ENCODE peak calls at places on chromosome 20, in five cellular contexts. S is upper lobe of left lung, Z is right cardiac atrium, Y is K562, B is omental fat pad. C is an unnamed sample.

GRCh38 chr20:52313335-52313963 is 121.9 kb upstream of the ZFP64 start:
- ATAC-seq in B (peak), Y (peak), S (peak), Z (peak), C (peak)

GRCh38 chr20:59422911-59423520 is 122.6 kb downstream of the EDN3 start:
- ATAC-seq in Z (peak), Y (no peak), B (no peak), S (no peak), C (no peak)

GRCh38 chr20:58308680-58309527 is 611 bp upstream of the RAB22A start:
- ATAC-seq in B (peak), Z (peak), Y (peak), S (peak), C (peak)

GRCh38 chr20:61449057-61449456 is 197.0 kb downstream of the CDH4 start:
- ATAC-seq in B (no peak), S (no peak), Y (no peak), Z (no peak), C (no peak)

GRCh38 chr20:42430525-42431046 is 759.1 kb downstream of the PTPRT start:
- ATAC-seq in Y (no peak), S (no peak), B (peak), Z (peak), C (no peak)

GRCh38 chr20:36572701-36573102 is 695 bp upstream of the TGIF2 start:
- ATAC-seq in Z (peak), Y (peak), S (peak), B (peak), C (no peak)

GRCh38 chr20:41249781-41250281 is 67.7 kb downstream of the ZHX3 start:
- ATAC-seq in B (no peak), Z (peak), S (peak), Y (peak), C (peak)

GRCh38 chr20:5008743-5009142 is 7.4 kb upstream of the SLC23A2 start:
- ATAC-seq in S (peak), B (no peak), Y (no peak), Z (no peak), C (no peak)

GRCh38 chr20:57391439-57392129 is 388 bp downstream of the RBM38 start:
- ATAC-seq in B (no peak), Z (no peak), Y (peak), S (no peak), C (no peak)

GRCh38 chr20:9287062-9287461 is 218.2 kb downstream of the PLCB4 start:
- ATAC-seq in S (no peak), Z (no peak), Y (no peak), B (no peak), C (no peak)

GRCh38 chr20:45053441-45054351 is 47.2 kb downstream of the KCNS1 start:
- ATAC-seq in Y (no peak), S (no peak), Z (no peak), B (no peak), C (peak)

GRCh38 chr20:25360631-25361286 is 29.9 kb downstream of the ABHD12 start:
- ATAC-seq in B (no peak), Z (peak), S (peak), Y (peak), C (peak)

GRCh38 chr20:44966030-44966961 is at the start of gene STK4:
- ATAC-seq in B (peak), Z (peak), Y (peak), S (peak), C (peak)

GRCh38 chr20:37261714-37262113 is at the start of gene GHRH:
- ATAC-seq in S (no peak), Z (peak), Y (no peak), B (no peak), C (no peak)

GRCh38 chr20:32570401-32571190 is 14.5 kb downstream of the NOL4L start:
- ATAC-seq in S (no peak), Z (no peak), Y (peak), B (no peak), C (no peak)

GRCh38 chr20:45347297-45347935 is 808 bp downstream of the SDC4 start:
- ATAC-seq in Z (no peak), Y (peak), B (no peak), S (peak), C (peak)

GRCh38 chr20:51616060-51616459 is 73.5 kb upstream of the NFATC2 start:
- ATAC-seq in Y (peak), S (no peak), Z (no peak), B (no peak), C (no peak)

GRCh38 chr20:58225490-58226200 is 2.8 kb downstream of the ANKRD60 start:
- ATAC-seq in Z (no peak), S (no peak), Y (no peak), B (no peak), C (peak)

GRCh38 chr20:51494241-51495110 is 48.0 kb downstream of the NFATC2 start:
- ATAC-seq in S (no peak), Y (no peak), B (no peak), Z (no peak), C (no peak)

GRCh38 chr20:51318058-51318960 is 224.2 kb downstream of the NFATC2 start:
- ATAC-seq in Z (peak), B (no peak), S (peak), Y (peak), C (peak)

GRCh38 chr20:8756410-8756809 is 312.5 kb upstream of the PLCB4 start:
- ATAC-seq in S (peak), B (peak), Z (peak), Y (peak), C (peak)

GRCh38 chr20:23566199-23566932 is 1.9 kb downstream of the CST9L start:
- ATAC-seq in Y (no peak), B (no peak), S (no peak), Z (no peak), C (no peak)

GRCh38 chr20:20491784-20492145 is 123.9 kb downstream of the INSM1 start:
- ATAC-seq in B (no peak), S (no peak), Y (no peak), Z (no peak), C (no peak)

GRCh38 chr20:47276856-47277541 is 79.5 kb downstream of the ZMYND8 start:
- ATAC-seq in Y (no peak), Z (peak), B (no peak), S (no peak), C (peak)

GRCh38 chr20:54152227-54153040 is 21.4 kb downstream of the CYP24A1 start:
- ATAC-seq in Y (no peak), B (peak), S (no peak), Z (no peak), C (no peak)

GRCh38 chr20:24439737-24440136 is 29.7 kb upstream of the SYNDIG1 start:
- ATAC-seq in S (no peak), Z (no peak), Y (no peak), B (no peak), C (no peak)

GRCh38 chr20:45341939-45342862 is 6.0 kb downstream of the SDC4 start:
- ATAC-seq in S (peak), Y (peak), B (peak), Z (peak), C (peak)

GRCh38 chr20:48767269-48767960 is 60.4 kb downstream of the PREX1 start:
- ATAC-seq in B (no peak), S (no peak), Z (no peak), Y (no peak), C (no peak)

GRCh38 chr20:45909817-45910669 is 1.9 kb downstream of the PLTP start:
- ATAC-seq in S (no peak), Z (no peak), Y (peak), B (no peak), C (no peak)

GRCh38 chr20:36145877-36146707 is 8.4 kb upstream of the EPB41L1 start:
- ATAC-seq in Z (peak), B (no peak), S (no peak), Y (no peak), C (no peak)

GRCh38 chr20:3314391-3314790 is 75.4 kb upstream of the SLC4A11 start:
- ATAC-seq in Z (peak), B (no peak), Y (no peak), S (no peak), C (no peak)

GRCh38 chr20:5781798-5782750 is 31.9 kb downstream of the SHLD1 start:
- ATAC-seq in B (peak), Y (peak), S (peak), Z (peak), C (peak)

GRCh38 chr20:483791-484644 is 21.7 kb upstream of the TBC1D20 start:
- ATAC-seq in S (no peak), B (peak), Y (no peak), Z (peak), C (no peak)

GRCh38 chr20:50029083-50029696 is 46.4 kb downstream of the SNAI1 start:
- ATAC-seq in S (no peak), Y (no peak), B (no peak), Z (no peak), C (no peak)

GRCh38 chr20:2900845-2901592 is 27.7 kb downstream of the PTPRA start:
- ATAC-seq in Y (no peak), B (no peak), Z (no peak), S (peak), C (no peak)

GRCh38 chr20:15079594-15080340 is 742.4 kb upstream of the FLRT3 start:
- ATAC-seq in S (no peak), Y (no peak), Z (no peak), B (no peak), C (no peak)

GRCh38 chr20:23823621-23824324 is 2.8 kb downstream of the CST2 start:
- ATAC-seq in B (no peak), Y (no peak), Z (no peak), S (no peak), C (no peak)

GRCh38 chr20:63037669-63038268 is 31.0 kb upstream of the BHLHE23 start:
- ATAC-seq in Z (no peak), B (no peak), Y (peak), S (no peak), C (no peak)